ENCODE peak calls at places on chromosomes 3 and 15, in seven cellular contexts. One of them, this sample, is unnamed.

GRCh38 chr3:27279153-27279552 is 90.0 kb downstream of the NEK10 start:
- DNase-seq in mammary epithelial cell: no peak
- DNase-seq in A549: no peak
- DNase-seq in H1: no peak
- DNase-seq in keratinocyte: no peak
- DNase-seq in ovary: no peak
- DNase-seq in tibial artery: no peak
- DNase-seq in this sample: no peak

GRCh38 chr3:170867143-170867542 is 2.9 kb downstream of the RPL22L1 start:
- DNase-seq in mammary epithelial cell: no peak
- DNase-seq in A549: no peak
- DNase-seq in H1: no peak
- DNase-seq in keratinocyte: no peak
- DNase-seq in ovary: no peak
- DNase-seq in tibial artery: no peak
- DNase-seq in this sample: no peak

GRCh38 chr3:24161841-24162240 is 216.8 kb downstream of the NR1D2 start:
- DNase-seq in mammary epithelial cell: no peak
- DNase-seq in A549: no peak
- DNase-seq in H1: no peak
- DNase-seq in keratinocyte: no peak
- DNase-seq in ovary: no peak
- DNase-seq in tibial artery: no peak
- DNase-seq in this sample: no peak

GRCh38 chr15:98505611-98506031 is 142.7 kb upstream of the IGF1R start:
- DNase-seq in mammary epithelial cell: no peak
- DNase-seq in A549: no peak
- DNase-seq in H1: no peak
- DNase-seq in keratinocyte: no peak
- DNase-seq in ovary: peak; percentile 71
- DNase-seq in tibial artery: peak; percentile 91
- DNase-seq in this sample: no peak

GRCh38 chr3:111610612-111611054 is 15.5 kb upstream of the ZBED2 start:
- DNase-seq in mammary epithelial cell: peak; percentile 99
- DNase-seq in A549: no peak
- DNase-seq in H1: no peak
- DNase-seq in keratinocyte: peak; percentile 100
- DNase-seq in ovary: no peak
- DNase-seq in tibial artery: no peak
- DNase-seq in this sample: peak; percentile 75

GRCh38 chr3:191963182-191963581 is 502.2 kb downstream of the PYDC2 start:
- DNase-seq in mammary epithelial cell: peak; percentile 18
- DNase-seq in A549: no peak
- DNase-seq in H1: peak; percentile 39
- DNase-seq in keratinocyte: no peak
- DNase-seq in ovary: no peak
- DNase-seq in tibial artery: no peak
- DNase-seq in this sample: peak; percentile 12

GRCh38 chr3:111619833-111620232 is 24.7 kb upstream of the ZBED2 start:
- DNase-seq in mammary epithelial cell: peak; percentile 78
- DNase-seq in A549: no peak
- DNase-seq in H1: no peak
- DNase-seq in keratinocyte: peak; percentile 72
- DNase-seq in ovary: no peak
- DNase-seq in tibial artery: no peak
- DNase-seq in this sample: peak; percentile 57

GRCh38 chr15:70856884-70857546 is 3.1 kb upstream of the LARP6 start:
- DNase-seq in mammary epithelial cell: peak; percentile 82
- DNase-seq in A549: no peak
- DNase-seq in H1: no peak
- DNase-seq in keratinocyte: peak; percentile 66
- DNase-seq in ovary: peak; percentile 92
- DNase-seq in tibial artery: peak; percentile 89
- DNase-seq in this sample: peak; percentile 82

GRCh38 chr3:183653209-183654064 is 18.0 kb downstream of the KLHL24 start:
- DNase-seq in mammary epithelial cell: peak; percentile 4
- DNase-seq in A549: no peak
- DNase-seq in H1: no peak
- DNase-seq in keratinocyte: no peak
- DNase-seq in ovary: no peak
- DNase-seq in tibial artery: no peak
- DNase-seq in this sample: no peak

GRCh38 chr3:127418560-127419099 is 130.8 kb upstream of the PRR20G start:
- DNase-seq in mammary epithelial cell: no peak
- DNase-seq in A549: no peak
- DNase-seq in H1: no peak
- DNase-seq in keratinocyte: no peak
- DNase-seq in ovary: no peak
- DNase-seq in tibial artery: no peak
- DNase-seq in this sample: no peak

GRCh38 chr15:92803852-92804609 is 96.1 kb upstream of the CHD2 start:
- DNase-seq in mammary epithelial cell: peak; percentile 100
- DNase-seq in A549: peak; percentile 96
- DNase-seq in H1: no peak
- DNase-seq in keratinocyte: peak; percentile 98
- DNase-seq in ovary: peak; percentile 80
- DNase-seq in tibial artery: peak; percentile 90
- DNase-seq in this sample: peak; percentile 97

GRCh38 chr15:92294759-92295158 is 98.9 kb upstream of the ST8SIA2 start:
- DNase-seq in mammary epithelial cell: no peak
- DNase-seq in A549: no peak
- DNase-seq in H1: no peak
- DNase-seq in keratinocyte: no peak
- DNase-seq in ovary: no peak
- DNase-seq in tibial artery: no peak
- DNase-seq in this sample: no peak

GRCh38 chr3:47056705-47057104 is 77.2 kb downstream of the NBEAL2 start:
- DNase-seq in mammary epithelial cell: no peak
- DNase-seq in A549: no peak
- DNase-seq in H1: no peak
- DNase-seq in keratinocyte: no peak
- DNase-seq in ovary: no peak
- DNase-seq in tibial artery: no peak
- DNase-seq in this sample: no peak

GRCh38 chr3:169400205-169400604 is 263.3 kb downstream of the MECOM start:
- DNase-seq in mammary epithelial cell: no peak
- DNase-seq in A549: no peak
- DNase-seq in H1: no peak
- DNase-seq in keratinocyte: no peak
- DNase-seq in ovary: no peak
- DNase-seq in tibial artery: no peak
- DNase-seq in this sample: no peak

DNA sequence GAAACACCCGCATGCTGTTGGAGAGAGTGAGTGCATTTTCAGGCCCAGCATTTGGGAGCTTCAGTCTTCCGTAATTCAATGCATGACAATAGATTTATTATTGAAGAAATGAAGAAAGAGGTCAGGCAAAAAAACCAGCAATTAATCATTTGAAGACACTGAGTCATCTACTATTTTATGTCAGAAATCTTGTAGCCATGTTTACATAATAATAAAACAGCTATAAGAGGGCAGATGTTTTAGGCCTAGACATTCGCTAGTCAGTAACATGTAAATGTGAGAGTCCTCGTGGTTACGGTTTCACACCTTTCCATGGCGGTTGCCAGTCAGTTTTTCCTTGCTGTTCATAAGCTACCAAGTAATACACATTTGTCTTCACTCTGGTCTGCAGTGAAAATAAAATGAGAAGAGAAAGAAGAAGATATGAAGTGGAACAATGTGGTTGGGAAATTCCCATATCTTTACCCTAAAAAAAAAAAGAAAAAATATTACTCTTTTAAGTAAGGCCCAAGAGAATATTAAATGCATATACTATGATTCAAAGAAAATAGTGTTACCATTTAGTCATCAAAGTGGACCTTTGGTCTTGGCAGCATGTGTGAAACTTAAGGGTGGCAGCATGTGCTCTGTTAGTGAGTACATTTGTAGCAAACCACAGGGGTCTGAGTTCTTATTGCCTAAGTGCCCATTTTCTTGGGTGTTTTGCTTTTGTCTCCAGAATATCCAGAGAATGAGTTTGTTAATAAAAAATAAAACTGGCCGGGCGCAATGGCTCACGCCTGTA is 140.5 kb upstream of the TBL1XR1 start:
- DNase-seq in mammary epithelial cell: peak; percentile 79
- DNase-seq in A549: no peak
- DNase-seq in H1: no peak
- DNase-seq in keratinocyte: no peak
- DNase-seq in ovary: no peak
- DNase-seq in tibial artery: no peak
- DNase-seq in this sample: peak; percentile 13
- H3K27ac ChIP-seq in mammary epithelial cell: peak overlapping the region; percentile 27
- H3K27ac ChIP-seq in A549: no peak overlapping the region
- H3K27ac ChIP-seq in H1: no peak overlapping the region
- H3K27ac ChIP-seq in keratinocyte: no peak overlapping the region
- H3K27ac ChIP-seq in ovary: no peak overlapping the region
- H3K27ac ChIP-seq in tibial artery: no peak overlapping the region
- H3K27ac ChIP-seq in this sample: no peak overlapping the region

DNA sequence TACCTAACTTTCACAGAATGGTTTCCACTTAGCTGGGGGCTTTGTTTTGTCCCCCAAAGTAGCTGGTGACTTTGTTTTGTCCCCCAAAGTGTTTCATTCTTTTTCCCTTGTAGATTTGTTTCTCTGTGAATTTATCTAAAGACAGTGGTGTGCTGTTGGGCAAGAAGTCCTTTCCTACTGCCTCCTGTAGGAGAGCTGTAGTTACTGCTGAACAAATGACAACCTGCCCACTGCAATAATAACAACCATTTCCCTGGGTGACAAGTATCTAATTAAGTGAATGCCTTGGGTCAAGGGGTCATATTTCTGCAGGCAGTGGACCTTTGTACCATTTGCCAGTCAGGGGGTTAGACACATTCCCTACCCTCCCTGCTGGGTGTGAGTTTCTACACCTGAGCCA is 125.4 kb upstream of the BFSP2 start:
- DNase-seq in mammary epithelial cell: no peak
- DNase-seq in A549: no peak
- DNase-seq in H1: no peak
- DNase-seq in keratinocyte: no peak
- DNase-seq in ovary: no peak
- DNase-seq in tibial artery: no peak
- DNase-seq in this sample: no peak
- TF ChIP-seq CTCF in mammary epithelial cell: no peak
- TF ChIP-seq CTCF in A549: no peak
- TF ChIP-seq CTCF in H1: peak; percentile 31
- TF ChIP-seq CTCF in keratinocyte: peak; percentile 10
- TF ChIP-seq CTCF in ovary: no peak
- TF ChIP-seq CTCF in tibial artery: no peak
- TF ChIP-seq CTCF in this sample: no peak

DNA sequence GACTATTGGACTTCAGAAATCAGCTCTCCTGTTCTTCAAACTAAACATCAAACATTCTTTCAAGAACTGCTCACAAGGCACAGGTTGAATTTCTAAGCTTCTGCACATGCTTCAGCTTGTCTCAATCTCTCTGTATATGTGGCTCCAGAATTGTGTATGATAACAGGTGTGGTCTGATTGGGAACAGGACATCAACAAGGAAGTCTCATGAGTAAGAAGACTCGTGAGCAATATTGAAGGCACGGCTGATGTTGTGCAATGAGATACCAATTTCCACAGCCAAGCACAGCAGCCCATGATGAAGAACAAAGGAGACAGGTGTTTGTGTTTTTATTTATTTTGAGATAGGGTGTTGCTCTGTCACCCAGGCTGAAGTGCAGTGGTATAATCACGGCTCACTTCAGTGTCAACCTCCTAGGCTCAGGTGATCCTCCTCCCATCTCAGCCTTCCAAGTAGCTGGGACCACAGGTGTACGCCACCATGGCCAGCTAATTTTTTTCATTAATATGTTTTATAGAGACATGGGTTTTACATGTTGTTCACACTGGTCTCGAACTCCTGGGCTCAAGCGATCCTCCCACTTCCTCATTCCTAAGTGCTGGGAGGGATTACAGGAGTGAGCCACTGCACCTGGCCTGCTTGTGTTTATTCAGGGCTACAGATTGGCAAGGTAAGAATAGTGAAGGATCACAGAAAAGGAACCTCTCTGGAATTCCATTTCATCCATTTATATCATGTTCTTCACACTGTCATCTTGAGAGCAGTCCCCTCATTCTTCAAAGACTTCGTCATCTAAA is 32.2 kb upstream of the ABHD17C start:
- DNase-seq in mammary epithelial cell: peak; percentile 95
- DNase-seq in A549: no peak
- DNase-seq in H1: no peak
- DNase-seq in keratinocyte: peak; percentile 85
- DNase-seq in ovary: no peak
- DNase-seq in tibial artery: no peak
- DNase-seq in this sample: peak; percentile 76
- H3K27ac ChIP-seq in mammary epithelial cell: peak overlapping the region; percentile 66
- H3K27ac ChIP-seq in A549: no peak overlapping the region
- H3K27ac ChIP-seq in H1: no peak overlapping the region
- H3K27ac ChIP-seq in keratinocyte: peak overlapping the region; percentile 84
- H3K27ac ChIP-seq in ovary: no peak overlapping the region
- H3K27ac ChIP-seq in tibial artery: no peak overlapping the region
- H3K27ac ChIP-seq in this sample: no peak overlapping the region

DNA sequence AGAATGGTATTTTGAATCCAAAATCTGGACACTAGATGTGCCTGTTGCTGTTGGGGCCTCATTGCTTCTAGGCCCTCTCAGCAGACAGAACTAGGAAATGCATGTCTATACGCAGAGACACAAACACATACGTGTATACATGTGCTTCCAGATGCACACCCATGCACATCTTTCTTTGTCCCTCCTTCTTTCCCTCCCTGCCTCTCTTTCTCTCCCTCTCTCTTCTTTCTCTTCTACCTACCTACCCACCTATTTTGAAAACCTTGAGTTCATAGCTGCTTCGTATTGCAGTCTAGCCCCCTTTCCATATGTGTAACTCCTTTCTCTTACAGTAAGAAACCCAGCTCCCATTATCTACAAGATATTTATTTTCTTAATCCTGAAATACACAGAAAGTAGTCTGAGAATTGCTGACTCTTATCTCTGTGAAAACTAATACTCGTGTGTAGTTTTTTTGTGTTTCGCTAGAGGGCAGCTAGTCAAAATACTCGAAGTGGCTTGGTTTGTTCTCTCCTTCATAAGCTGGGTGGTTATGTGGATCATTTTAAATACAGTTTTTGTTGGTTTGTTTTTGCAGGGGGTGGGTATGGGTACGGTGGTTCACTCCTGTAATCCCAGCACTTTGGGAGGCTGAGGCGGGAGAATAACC is 18.5 kb downstream of the RPL32 start:
- DNase-seq in mammary epithelial cell: no peak
- DNase-seq in A549: peak; percentile 53
- DNase-seq in H1: no peak
- DNase-seq in keratinocyte: no peak
- DNase-seq in ovary: no peak
- DNase-seq in tibial artery: no peak
- DNase-seq in this sample: no peak
- TF ChIP-seq CTCF in mammary epithelial cell: peak; percentile 37
- TF ChIP-seq CTCF in A549: peak; percentile 56
- TF ChIP-seq CTCF in H1: peak; percentile 23
- TF ChIP-seq CTCF in keratinocyte: no peak
- TF ChIP-seq CTCF in ovary: no peak
- TF ChIP-seq CTCF in tibial artery: no peak
- TF ChIP-seq CTCF in this sample: peak; percentile 40